ENCODE peak calls at places on chromosomes 2 and 18, in seven cellular contexts. P is tibial artery, E is right lobe of liver, Q is transverse colon, L is AG10803, K is neural progenitor cell, O is psoas muscle. G is an unnamed sample.

GRCh38 chr2:178542569-178542968 is 62.3 kb downstream of the PLEKHA3 start:
- DNase-seq in E (no peak), L (no peak), O (no peak), Q (no peak), K (no peak), P (no peak), G (no peak)

GRCh38 chr2:69950241-69950640 is 11.2 kb downstream of the ASPRV1 start:
- DNase-seq in O (no peak), E (no peak), Q (no peak), L (no peak), K (no peak), P (no peak), G (no peak)

GRCh38 chr2:73128841-73129535 is 16.2 kb upstream of the RAB11FIP5 start:
- DNase-seq in P (no peak), L (no peak), K (no peak), E (no peak), O (no peak), Q (no peak), G (no peak)

GRCh38 chr2:220513573-220514288 is 886.3 kb downstream of the SLC4A3 start:
- DNase-seq in Q (no peak), L (no peak), E (no peak), P (no peak), O (no peak), K (no peak), G (no peak)

GRCh38 chr18:35511833-35512232 is 14.1 kb upstream of the INO80C start:
- DNase-seq in Q (no peak), P (no peak), K (no peak), L (no peak), E (no peak), O (no peak), G (no peak)

GRCh38 chr18:79211844-79212243 is 142.7 kb downstream of the ATP9B start:
- DNase-seq in Q (no peak), L (peak), E (no peak), K (no peak), P (no peak), O (no peak), G (no peak)

GRCh38 chr2:147211484-147211883 is 633.3 kb upstream of the ACVR2A start:
- DNase-seq in P (no peak), E (no peak), Q (no peak), L (no peak), K (no peak), O (no peak), G (no peak)

GRCh38 chr18:67199993-67200617 is 316.4 kb downstream of the DSEL start:
- DNase-seq in L (peak), Q (no peak), E (no peak), P (no peak), O (no peak), K (peak), G (no peak)

GRCh38 chr18:12246849-12247808 is 7.0 kb upstream of the CIDEA start:
- DNase-seq in L (no peak), E (no peak), Q (no peak), K (peak), P (no peak), O (no peak), G (peak)

GRCh38 chr18:22337311-22337710 is 80.4 kb downstream of the CTAGE1 start:
- DNase-seq in L (peak), P (no peak), E (no peak), O (no peak), Q (no peak), K (no peak), G (no peak)

GRCh38 chr2:236261452-236261851 is 2.8 kb downstream of the ASB18 start:
- DNase-seq in L (no peak), E (no peak), P (no peak), Q (no peak), O (no peak), K (no peak), G (no peak)

GRCh38 chr2:60174146-60174545 is 379.3 kb downstream of the BCL11A start:
- DNase-seq in P (no peak), Q (no peak), E (no peak), K (no peak), O (no peak), L (no peak), G (no peak)

GRCh38 chr18:66316708-66317107 is 287.2 kb downstream of the CDH19 start:
- DNase-seq in O (no peak), P (no peak), K (peak), Q (no peak), E (no peak), L (no peak), G (no peak)

GRCh38 chr2:238427435-238428162 is 872 bp downstream of the ASB1 start:
- DNase-seq in P (no peak), L (no peak), Q (no peak), K (no peak), E (no peak), O (peak), G (no peak)

GRCh38 chr2:11810237-11810977 is 64.0 kb downstream of the LPIN1 start:
- DNase-seq in K (no peak), E (no peak), Q (no peak), L (no peak), P (no peak), O (peak), G (no peak)

GRCh38 chr2:33497177-33497787 is 20.8 kb downstream of the RASGRP3 start:
- DNase-seq in E (no peak), Q (no peak), K (no peak), O (no peak), P (no peak), L (no peak), G (no peak)

GRCh38 chr18:51110073-51110797 is 80.2 kb downstream of the SMAD4 start:
- DNase-seq in O (peak), E (peak), L (peak), P (no peak), Q (peak), K (peak), G (peak)

GRCh38 chr2:208129804-208130712 is at the start of gene CRYGC:
- DNase-seq in Q (peak), E (no peak), O (no peak), L (no peak), K (no peak), P (no peak), G (no peak)

GRCh38 chr18:995641-996040 is 91.0 kb downstream of the ADCYAP1 start:
- DNase-seq in L (peak), O (no peak), Q (no peak), K (no peak), P (no peak), E (no peak), G (no peak)

GRCh38 chr2:26299488-26300092 is 46.4 kb upstream of the SELENOI start:
- DNase-seq in P (no peak), Q (peak), L (peak), K (peak), E (no peak), O (no peak), G (no peak)

GRCh38 chr2:99682280-99683060 is 192.7 kb upstream of the REV1 start:
- DNase-seq in K (no peak), O (no peak), P (no peak), Q (no peak), E (no peak), L (peak), G (peak)

GRCh38 chr2:214410128-214410775 is 602 bp upstream of the VWC2L start:
- DNase-seq in L (no peak), K (no peak), P (no peak), Q (no peak), O (no peak), E (no peak), G (no peak)

GRCh38 chr2:45696708-45697107 is 45.2 kb downstream of the PRKCE start:
- DNase-seq in E (no peak), K (no peak), Q (no peak), P (no peak), O (no peak), L (no peak), G (no peak)

GRCh38 chr2:45697190-45697589 is 45.7 kb downstream of the PRKCE start:
- DNase-seq in K (no peak), P (no peak), E (no peak), L (no peak), Q (no peak), O (no peak), G (no peak)

GRCh38 chr2:45699032-45699658 is 47.7 kb downstream of the PRKCE start:
- DNase-seq in P (no peak), Q (no peak), E (no peak), O (no peak), K (peak), L (peak), G (no peak)

GRCh38 chr2:45698538-45698937 is 47.1 kb downstream of the PRKCE start:
- DNase-seq in P (no peak), O (no peak), E (no peak), L (no peak), Q (no peak), K (no peak), G (no peak)

DNA sequence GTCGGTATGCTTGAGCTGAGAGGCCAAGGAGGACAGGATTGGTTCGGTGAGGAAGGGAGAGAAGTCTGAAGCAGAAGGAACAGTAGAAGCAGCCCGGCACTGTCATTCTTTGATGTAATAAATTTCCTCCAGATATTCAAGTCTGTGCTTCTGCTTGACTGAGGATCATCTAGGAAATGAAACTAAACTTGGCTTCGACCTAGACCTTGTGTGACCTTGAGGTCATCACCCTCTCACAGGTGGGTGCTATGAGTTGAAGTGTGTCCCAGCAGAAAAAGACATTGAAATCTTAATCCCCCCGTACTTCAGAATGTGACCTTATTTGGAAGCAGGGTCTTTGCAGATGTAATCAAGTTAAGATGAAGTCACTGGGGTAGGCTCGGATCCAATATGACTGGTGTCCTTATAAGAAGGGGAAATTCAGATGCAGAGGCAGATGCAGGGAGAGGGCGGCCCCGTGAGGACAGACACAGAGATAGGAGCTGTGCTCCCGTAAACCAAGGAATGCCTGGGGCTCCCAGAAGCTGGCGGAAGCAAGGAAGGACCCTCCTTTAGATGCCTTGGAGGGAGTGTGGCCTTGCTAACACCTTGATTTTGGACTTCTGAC is 49.0 kb downstream of the PRKCE start:
- DNase-seq in E (no peak), Q (no peak), K (no peak), O (no peak), P (no peak), L (no peak), G (no peak)
- TF ChIP-seq CTCF in E (no peak), Q (no peak), K (no peak), O (no peak), P (no peak), L (no peak), G (no peak)

DNA sequence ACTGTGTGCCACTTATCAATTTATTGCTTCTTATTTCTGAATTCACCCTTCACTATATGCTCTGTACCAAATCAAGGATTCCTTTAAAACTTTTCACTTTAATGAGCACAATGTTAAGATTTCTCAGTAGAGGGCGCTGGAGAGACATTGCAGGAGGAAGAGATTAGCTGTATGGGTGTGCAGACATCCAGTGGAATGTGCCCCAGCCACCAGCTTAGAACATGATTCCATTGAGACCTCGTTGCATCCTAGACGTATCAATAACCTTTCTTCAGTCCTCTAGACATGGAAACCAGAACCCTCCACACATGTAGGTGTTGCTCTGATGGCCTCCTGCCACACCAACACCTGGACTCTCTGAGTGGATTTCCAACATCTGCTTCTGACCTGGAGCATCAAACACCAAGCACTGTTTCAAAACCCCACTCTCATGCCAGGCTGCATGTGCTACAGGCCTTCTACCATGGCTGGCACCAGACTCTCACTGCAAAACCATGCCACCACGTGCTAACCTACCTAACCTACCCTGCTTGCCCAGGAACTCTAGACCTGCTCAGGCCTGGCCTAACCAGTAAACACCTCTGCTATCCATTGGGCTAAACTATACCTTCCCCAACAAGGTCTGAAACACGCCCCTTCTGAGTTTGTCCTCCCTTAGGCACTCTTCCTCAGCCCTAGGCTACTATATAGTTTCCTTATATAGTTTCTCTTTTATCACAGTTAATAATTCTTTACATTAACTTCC is 633.2 kb upstream of the PKDCC start:
- DNase-seq in P (no peak), Q (no peak), E (no peak), L (peak), O (no peak), K (peak), G (no peak)
- TF ChIP-seq CTCF in P (peak), Q (no peak), E (peak), L (peak), O (peak), K (peak), G (peak)

DNA sequence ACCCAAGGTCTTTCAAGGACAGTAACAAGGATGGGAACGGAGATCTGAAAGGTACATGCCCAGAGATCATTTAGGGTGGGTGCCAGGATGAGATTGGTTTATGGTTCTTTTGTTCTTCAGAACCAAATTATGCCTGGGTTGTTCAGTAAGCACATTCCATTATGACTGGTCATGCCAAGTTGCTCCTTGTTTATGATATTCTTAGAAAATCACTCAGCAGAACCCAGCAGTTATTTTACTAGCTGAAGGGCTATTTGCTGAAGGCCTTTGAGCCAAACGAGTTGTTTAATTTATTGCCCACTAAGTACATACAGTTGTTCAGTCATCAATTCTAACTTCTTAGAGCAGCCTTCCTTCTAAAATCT is 617 bp downstream of the SLC3A1 start:
- DNase-seq in Q (no peak), L (peak), O (no peak), P (no peak), K (no peak), E (no peak), G (no peak)
- TF ChIP-seq CTCF in Q (no peak), L (no peak), O (no peak), P (no peak), K (no peak), E (no peak), G (no peak)

DNA sequence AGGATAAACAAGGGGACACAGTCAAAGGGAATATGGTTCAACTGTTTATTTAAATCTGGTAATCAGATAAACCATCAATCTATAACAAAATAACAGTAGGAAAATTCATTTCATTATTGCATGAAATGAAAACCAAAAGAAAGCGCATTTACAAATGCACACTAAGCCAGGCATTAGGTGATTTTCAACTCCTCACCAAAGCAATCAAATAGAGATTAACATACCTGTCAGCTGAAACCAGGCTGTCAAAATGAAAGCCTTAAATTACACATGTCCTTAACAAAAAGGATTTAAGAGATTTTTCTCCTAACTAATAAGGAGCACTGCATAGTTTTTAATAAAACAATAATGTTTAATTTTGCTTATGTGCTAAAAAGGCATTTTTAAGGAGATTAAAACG is 23.0 kb downstream of the STK39 start:
- DNase-seq in P (no peak), L (no peak), E (no peak), O (no peak), K (no peak), Q (no peak), G (no peak)
- TF ChIP-seq CTCF in P (no peak), L (no peak), E (no peak), O (no peak), K (no peak), Q (no peak), G (no peak)